ENCODE peak calls at places on chromosomes 13 and 19, in five cellular contexts. One of them, this sample, is unnamed.

GRCh38 chr13:83941669-83942335 is 59.5 kb upstream of the SLITRK1 start:
- DNase-seq in activated naive CD4-positive, alpha-beta T cell treated with anti-CD3 and anti-CD28 coated beads, Interleukin-2, amount 10 ng/mL, durations not matched to agents 7 days and 5 days: no peak
- DNase-seq in T follicular helper cell: no peak
- DNase-seq in stimulated activated CD4-positive, alpha-beta T cell treated with anti-CD3 and anti-CD28 coated beads, Interleukin-1b, Interleukin-23, amount 100 ng/mL, for 1 hour: no peak
- DNase-seq in activated T-cell treated with anti-CD3 and anti-CD28 coated beads for 1 hour: no peak
- DNase-seq in this sample: no peak

GRCh38 chr13:95553614-95554385 is 1.3 kb downstream of the CLDN10 start:
- DNase-seq in activated naive CD4-positive, alpha-beta T cell treated with anti-CD3 and anti-CD28 coated beads, Interleukin-2, amount 10 ng/mL, durations not matched to agents 7 days and 5 days: no peak
- DNase-seq in T follicular helper cell: no peak
- DNase-seq in stimulated activated CD4-positive, alpha-beta T cell treated with anti-CD3 and anti-CD28 coated beads, Interleukin-1b, Interleukin-23, amount 100 ng/mL, for 1 hour: no peak
- DNase-seq in activated T-cell treated with anti-CD3 and anti-CD28 coated beads for 1 hour: no peak
- DNase-seq in this sample: no peak

GRCh38 chr13:37492741-37493514 is 105.6 kb downstream of the POSTN start:
- DNase-seq in activated naive CD4-positive, alpha-beta T cell treated with anti-CD3 and anti-CD28 coated beads, Interleukin-2, amount 10 ng/mL, durations not matched to agents 7 days and 5 days: no peak
- DNase-seq in T follicular helper cell: no peak
- DNase-seq in stimulated activated CD4-positive, alpha-beta T cell treated with anti-CD3 and anti-CD28 coated beads, Interleukin-1b, Interleukin-23, amount 100 ng/mL, for 1 hour: no peak
- DNase-seq in activated T-cell treated with anti-CD3 and anti-CD28 coated beads for 1 hour: no peak
- DNase-seq in this sample: no peak

GRCh38 chr19:39296055-39296645 is at the start of gene IFNL1:
- DNase-seq in activated naive CD4-positive, alpha-beta T cell treated with anti-CD3 and anti-CD28 coated beads, Interleukin-2, amount 10 ng/mL, durations not matched to agents 7 days and 5 days: no peak
- DNase-seq in T follicular helper cell: no peak
- DNase-seq in stimulated activated CD4-positive, alpha-beta T cell treated with anti-CD3 and anti-CD28 coated beads, Interleukin-1b, Interleukin-23, amount 100 ng/mL, for 1 hour: no peak
- DNase-seq in activated T-cell treated with anti-CD3 and anti-CD28 coated beads for 1 hour: no peak
- DNase-seq in this sample: no peak

GRCh38 chr19:28351761-28352160 is 861.2 kb downstream of the UQCRFS1 start:
- DNase-seq in activated naive CD4-positive, alpha-beta T cell treated with anti-CD3 and anti-CD28 coated beads, Interleukin-2, amount 10 ng/mL, durations not matched to agents 7 days and 5 days: no peak
- DNase-seq in T follicular helper cell: no peak
- DNase-seq in stimulated activated CD4-positive, alpha-beta T cell treated with anti-CD3 and anti-CD28 coated beads, Interleukin-1b, Interleukin-23, amount 100 ng/mL, for 1 hour: no peak
- DNase-seq in activated T-cell treated with anti-CD3 and anti-CD28 coated beads for 1 hour: no peak
- DNase-seq in this sample: no peak

GRCh38 chr13:101415358-101416174 is 742 bp downstream of the NALCN start:
- DNase-seq in activated naive CD4-positive, alpha-beta T cell treated with anti-CD3 and anti-CD28 coated beads, Interleukin-2, amount 10 ng/mL, durations not matched to agents 7 days and 5 days: no peak
- DNase-seq in T follicular helper cell: no peak
- DNase-seq in stimulated activated CD4-positive, alpha-beta T cell treated with anti-CD3 and anti-CD28 coated beads, Interleukin-1b, Interleukin-23, amount 100 ng/mL, for 1 hour: no peak
- DNase-seq in activated T-cell treated with anti-CD3 and anti-CD28 coated beads for 1 hour: no peak
- DNase-seq in this sample: no peak

GRCh38 chr13:64640002-64640401 is 2590.1 kb downstream of the PCDH9 start:
- DNase-seq in activated naive CD4-positive, alpha-beta T cell treated with anti-CD3 and anti-CD28 coated beads, Interleukin-2, amount 10 ng/mL, durations not matched to agents 7 days and 5 days: no peak
- DNase-seq in T follicular helper cell: no peak
- DNase-seq in stimulated activated CD4-positive, alpha-beta T cell treated with anti-CD3 and anti-CD28 coated beads, Interleukin-1b, Interleukin-23, amount 100 ng/mL, for 1 hour: no peak
- DNase-seq in activated T-cell treated with anti-CD3 and anti-CD28 coated beads for 1 hour: no peak
- DNase-seq in this sample: no peak

GRCh38 chr13:97116754-97117153 is 105.4 kb upstream of the MBNL2 start:
- DNase-seq in activated naive CD4-positive, alpha-beta T cell treated with anti-CD3 and anti-CD28 coated beads, Interleukin-2, amount 10 ng/mL, durations not matched to agents 7 days and 5 days: no peak
- DNase-seq in T follicular helper cell: no peak
- DNase-seq in stimulated activated CD4-positive, alpha-beta T cell treated with anti-CD3 and anti-CD28 coated beads, Interleukin-1b, Interleukin-23, amount 100 ng/mL, for 1 hour: no peak
- DNase-seq in activated T-cell treated with anti-CD3 and anti-CD28 coated beads for 1 hour: no peak
- DNase-seq in this sample: no peak

GRCh38 chr19:16139752-16140151 is 3.7 kb upstream of the HSH2D start:
- DNase-seq in activated naive CD4-positive, alpha-beta T cell treated with anti-CD3 and anti-CD28 coated beads, Interleukin-2, amount 10 ng/mL, durations not matched to agents 7 days and 5 days: no peak
- DNase-seq in T follicular helper cell: no peak
- DNase-seq in stimulated activated CD4-positive, alpha-beta T cell treated with anti-CD3 and anti-CD28 coated beads, Interleukin-1b, Interleukin-23, amount 100 ng/mL, for 1 hour: no peak
- DNase-seq in activated T-cell treated with anti-CD3 and anti-CD28 coated beads for 1 hour: no peak
- DNase-seq in this sample: no peak

GRCh38 chr13:52348081-52348480 is 57.9 kb downstream of the THSD1 start:
- DNase-seq in activated naive CD4-positive, alpha-beta T cell treated with anti-CD3 and anti-CD28 coated beads, Interleukin-2, amount 10 ng/mL, durations not matched to agents 7 days and 5 days: no peak
- DNase-seq in T follicular helper cell: no peak
- DNase-seq in stimulated activated CD4-positive, alpha-beta T cell treated with anti-CD3 and anti-CD28 coated beads, Interleukin-1b, Interleukin-23, amount 100 ng/mL, for 1 hour: no peak
- DNase-seq in activated T-cell treated with anti-CD3 and anti-CD28 coated beads for 1 hour: no peak
- DNase-seq in this sample: no peak

GRCh38 chr13:94722596-94722995 is 10.3 kb upstream of the SOX21 start:
- DNase-seq in activated naive CD4-positive, alpha-beta T cell treated with anti-CD3 and anti-CD28 coated beads, Interleukin-2, amount 10 ng/mL, durations not matched to agents 7 days and 5 days: no peak
- DNase-seq in T follicular helper cell: no peak
- DNase-seq in stimulated activated CD4-positive, alpha-beta T cell treated with anti-CD3 and anti-CD28 coated beads, Interleukin-1b, Interleukin-23, amount 100 ng/mL, for 1 hour: no peak
- DNase-seq in activated T-cell treated with anti-CD3 and anti-CD28 coated beads for 1 hour: no peak
- DNase-seq in this sample: no peak

GRCh38 chr19:2461751-2462634 is 5.2 kb upstream of the LMNB2 start:
- DNase-seq in activated naive CD4-positive, alpha-beta T cell treated with anti-CD3 and anti-CD28 coated beads, Interleukin-2, amount 10 ng/mL, durations not matched to agents 7 days and 5 days: peak; percentile 84
- DNase-seq in T follicular helper cell: peak; percentile 24
- DNase-seq in stimulated activated CD4-positive, alpha-beta T cell treated with anti-CD3 and anti-CD28 coated beads, Interleukin-1b, Interleukin-23, amount 100 ng/mL, for 1 hour: peak; percentile 49
- DNase-seq in activated T-cell treated with anti-CD3 and anti-CD28 coated beads for 1 hour: peak; percentile 45
- DNase-seq in this sample: no peak

GRCh38 chr19:21323000-21323399 is 6.2 kb downstream of the ZNF708 start:
- DNase-seq in activated naive CD4-positive, alpha-beta T cell treated with anti-CD3 and anti-CD28 coated beads, Interleukin-2, amount 10 ng/mL, durations not matched to agents 7 days and 5 days: no peak
- DNase-seq in T follicular helper cell: no peak
- DNase-seq in stimulated activated CD4-positive, alpha-beta T cell treated with anti-CD3 and anti-CD28 coated beads, Interleukin-1b, Interleukin-23, amount 100 ng/mL, for 1 hour: no peak
- DNase-seq in activated T-cell treated with anti-CD3 and anti-CD28 coated beads for 1 hour: no peak
- DNase-seq in this sample: no peak

GRCh38 chr19:4059493-4059880 is 7.2 kb downstream of the ZBTB7A start:
- DNase-seq in activated naive CD4-positive, alpha-beta T cell treated with anti-CD3 and anti-CD28 coated beads, Interleukin-2, amount 10 ng/mL, durations not matched to agents 7 days and 5 days: no peak
- DNase-seq in T follicular helper cell: no peak
- DNase-seq in stimulated activated CD4-positive, alpha-beta T cell treated with anti-CD3 and anti-CD28 coated beads, Interleukin-1b, Interleukin-23, amount 100 ng/mL, for 1 hour: no peak
- DNase-seq in activated T-cell treated with anti-CD3 and anti-CD28 coated beads for 1 hour: no peak
- DNase-seq in this sample: no peak

GRCh38 chr13:28530729-28531194 is 35.8 kb upstream of the FLT1 start:
- DNase-seq in activated naive CD4-positive, alpha-beta T cell treated with anti-CD3 and anti-CD28 coated beads, Interleukin-2, amount 10 ng/mL, durations not matched to agents 7 days and 5 days: no peak
- DNase-seq in T follicular helper cell: no peak
- DNase-seq in stimulated activated CD4-positive, alpha-beta T cell treated with anti-CD3 and anti-CD28 coated beads, Interleukin-1b, Interleukin-23, amount 100 ng/mL, for 1 hour: no peak
- DNase-seq in activated T-cell treated with anti-CD3 and anti-CD28 coated beads for 1 hour: no peak
- DNase-seq in this sample: no peak

GRCh38 chr19:30719189-30719990 is 347.2 kb downstream of the ZNF536 start:
- DNase-seq in activated naive CD4-positive, alpha-beta T cell treated with anti-CD3 and anti-CD28 coated beads, Interleukin-2, amount 10 ng/mL, durations not matched to agents 7 days and 5 days: peak; percentile 31
- DNase-seq in T follicular helper cell: no peak
- DNase-seq in stimulated activated CD4-positive, alpha-beta T cell treated with anti-CD3 and anti-CD28 coated beads, Interleukin-1b, Interleukin-23, amount 100 ng/mL, for 1 hour: no peak
- DNase-seq in activated T-cell treated with anti-CD3 and anti-CD28 coated beads for 1 hour: no peak
- DNase-seq in this sample: no peak

GRCh38 chr19:19674315-19674714 is 5.7 kb downstream of the ZNF101 start:
- DNase-seq in activated naive CD4-positive, alpha-beta T cell treated with anti-CD3 and anti-CD28 coated beads, Interleukin-2, amount 10 ng/mL, durations not matched to agents 7 days and 5 days: no peak
- DNase-seq in T follicular helper cell: no peak
- DNase-seq in stimulated activated CD4-positive, alpha-beta T cell treated with anti-CD3 and anti-CD28 coated beads, Interleukin-1b, Interleukin-23, amount 100 ng/mL, for 1 hour: no peak
- DNase-seq in activated T-cell treated with anti-CD3 and anti-CD28 coated beads for 1 hour: no peak
- DNase-seq in this sample: no peak

GRCh38 chr19:44753932-44754742 is 5.6 kb downstream of the BCL3 start:
- DNase-seq in activated naive CD4-positive, alpha-beta T cell treated with anti-CD3 and anti-CD28 coated beads, Interleukin-2, amount 10 ng/mL, durations not matched to agents 7 days and 5 days: peak; percentile 85
- DNase-seq in T follicular helper cell: no peak
- DNase-seq in stimulated activated CD4-positive, alpha-beta T cell treated with anti-CD3 and anti-CD28 coated beads, Interleukin-1b, Interleukin-23, amount 100 ng/mL, for 1 hour: peak; percentile 51
- DNase-seq in activated T-cell treated with anti-CD3 and anti-CD28 coated beads for 1 hour: peak; percentile 56
- DNase-seq in this sample: peak; percentile 95

GRCh38 chr19:10061717-10062310 is 24.3 kb upstream of the SHFL start:
- DNase-seq in activated naive CD4-positive, alpha-beta T cell treated with anti-CD3 and anti-CD28 coated beads, Interleukin-2, amount 10 ng/mL, durations not matched to agents 7 days and 5 days: peak; percentile 24
- DNase-seq in T follicular helper cell: no peak
- DNase-seq in stimulated activated CD4-positive, alpha-beta T cell treated with anti-CD3 and anti-CD28 coated beads, Interleukin-1b, Interleukin-23, amount 100 ng/mL, for 1 hour: no peak
- DNase-seq in activated T-cell treated with anti-CD3 and anti-CD28 coated beads for 1 hour: no peak
- DNase-seq in this sample: no peak

GRCh38 chr13:37775871-37776270 is 93.7 kb downstream of the TRPC4 start:
- DNase-seq in activated naive CD4-positive, alpha-beta T cell treated with anti-CD3 and anti-CD28 coated beads, Interleukin-2, amount 10 ng/mL, durations not matched to agents 7 days and 5 days: no peak
- DNase-seq in T follicular helper cell: no peak
- DNase-seq in stimulated activated CD4-positive, alpha-beta T cell treated with anti-CD3 and anti-CD28 coated beads, Interleukin-1b, Interleukin-23, amount 100 ng/mL, for 1 hour: no peak
- DNase-seq in activated T-cell treated with anti-CD3 and anti-CD28 coated beads for 1 hour: no peak
- DNase-seq in this sample: no peak

This sample was measured in T-helper 1 cell.